ENCODE peak calls at places on chromosomes 6 and 20, in four cellular contexts. One of them, this sample, is unnamed.

GRCh38 chr6:79733388-79733787 is 102.3 kb downstream of the SH3BGRL2 start:
- DNase-seq in breast epithelium: no peak
- DNase-seq in body of pancreas: no peak
- DNase-seq in testis: no peak
- DNase-seq in this sample: no peak

GRCh38 chr6:30041821-30042220 is 19.2 kb upstream of the POLR1H start:
- DNase-seq in breast epithelium: no peak
- DNase-seq in testis: no peak
- DNase-seq in body of pancreas: no peak
- DNase-seq in this sample: no peak

GRCh38 chr6:87154641-87155271 is 609 bp upstream of the ZNF292 start:
- DNase-seq in body of pancreas: no peak
- DNase-seq in breast epithelium: no peak
- DNase-seq in testis: peak; percentile 76
- DNase-seq in this sample: no peak

GRCh38 chr20:25089662-25090061 is 7.7 kb upstream of the VSX1 start:
- DNase-seq in breast epithelium: no peak
- DNase-seq in testis: no peak
- DNase-seq in body of pancreas: no peak
- DNase-seq in this sample: no peak

GRCh38 chr6:113364781-113365545 is 492.2 kb upstream of the MARCKS start:
- DNase-seq in breast epithelium: no peak
- DNase-seq in body of pancreas: no peak
- DNase-seq in testis: no peak
- DNase-seq in this sample: no peak

GRCh38 chr6:90110971-90111370 is 185.7 kb downstream of the BACH2 start:
- DNase-seq in testis: no peak
- DNase-seq in breast epithelium: no peak
- DNase-seq in body of pancreas: no peak
- DNase-seq in this sample: no peak

GRCh38 chr6:21295846-21296245 is 297.7 kb upstream of the SOX4 start:
- DNase-seq in body of pancreas: no peak
- DNase-seq in testis: no peak
- DNase-seq in breast epithelium: no peak
- DNase-seq in this sample: no peak

GRCh38 chr20:63538204-63539091 is 1.3 kb upstream of the PTK6 start:
- DNase-seq in testis: no peak
- DNase-seq in body of pancreas: peak; percentile 96
- DNase-seq in breast epithelium: peak; percentile 88
- DNase-seq in this sample: peak; percentile 96

GRCh38 chr20:63357921-63358905 is 2.9 kb downstream of the CHRNA4 start:
- DNase-seq in testis: peak; percentile 61
- DNase-seq in body of pancreas: peak; percentile 56
- DNase-seq in breast epithelium: no peak
- DNase-seq in this sample: peak; percentile 98

GRCh38 chr6:167338551-167339117 is 13.7 kb downstream of the TTLL2 start:
- DNase-seq in testis: no peak
- DNase-seq in breast epithelium: no peak
- DNase-seq in body of pancreas: no peak
- DNase-seq in this sample: no peak

GRCh38 chr6:156589281-156589680 is 187.9 kb upstream of the ARID1B start:
- DNase-seq in body of pancreas: no peak
- DNase-seq in testis: no peak
- DNase-seq in breast epithelium: no peak
- DNase-seq in this sample: no peak

GRCh38 chr6:27091661-27092315 is 155.7 kb upstream of the PRSS16 start:
- DNase-seq in body of pancreas: no peak
- DNase-seq in breast epithelium: no peak
- DNase-seq in testis: peak; percentile 58
- DNase-seq in this sample: no peak

GRCh38 chr20:17971571-17972013 is 2.8 kb downstream of the MGME1 start:
- DNase-seq in testis: no peak
- DNase-seq in body of pancreas: no peak
- DNase-seq in breast epithelium: peak; percentile 44
- DNase-seq in this sample: peak; percentile 74

GRCh38 chr6:7537560-7538174 is 3.8 kb upstream of the DSP start:
- DNase-seq in body of pancreas: no peak
- DNase-seq in breast epithelium: no peak
- DNase-seq in testis: no peak
- DNase-seq in this sample: no peak

GRCh38 chr6:21987501-21987957 is 309.3 kb downstream of the PRL start:
- DNase-seq in breast epithelium: peak; percentile 71
- DNase-seq in testis: peak; percentile 85
- DNase-seq in body of pancreas: peak; percentile 66
- DNase-seq in this sample: peak; percentile 25

GRCh38 chr20:38466171-38466570 is 6.5 kb upstream of the RALGAPB start:
- DNase-seq in breast epithelium: no peak
- DNase-seq in testis: no peak
- DNase-seq in body of pancreas: no peak
- DNase-seq in this sample: no peak

GRCh38 chr6:152948150-152948768 is 34.6 kb downstream of the FBXO5 start:
- DNase-seq in breast epithelium: no peak
- DNase-seq in body of pancreas: no peak
- DNase-seq in testis: no peak
- DNase-seq in this sample: no peak

GRCh38 chr20:7694940-7695567 is 245.2 kb downstream of the HAO1 start:
- DNase-seq in breast epithelium: no peak
- DNase-seq in body of pancreas: no peak
- DNase-seq in testis: no peak
- DNase-seq in this sample: no peak

GRCh38 chr6:21664263-21665081 is 70.9 kb downstream of the SOX4 start:
- DNase-seq in body of pancreas: peak; percentile 25
- DNase-seq in testis: peak; percentile 62
- DNase-seq in breast epithelium: peak; percentile 62
- DNase-seq in this sample: peak; percentile 22

GRCh38 chr6:35057449-35058030 is 83.6 kb downstream of the TCP11 start:
- DNase-seq in breast epithelium: no peak
- DNase-seq in body of pancreas: no peak
- DNase-seq in testis: no peak
- DNase-seq in this sample: peak; percentile 58

GRCh38 chr20:38893056-38893455 is 33.2 kb upstream of the FAM83D start:
- DNase-seq in testis: no peak
- DNase-seq in body of pancreas: no peak
- DNase-seq in breast epithelium: no peak
- DNase-seq in this sample: no peak

GRCh38 chr20:13251556-13251955 is 30.5 kb downstream of the ISM1 start:
- DNase-seq in body of pancreas: no peak
- DNase-seq in testis: no peak
- DNase-seq in breast epithelium: no peak
- DNase-seq in this sample: no peak

GRCh38 chr6:138527376-138528092 is 28.2 kb upstream of the NHSL1 start:
- DNase-seq in body of pancreas: no peak
- DNase-seq in breast epithelium: no peak
- DNase-seq in testis: no peak
- DNase-seq in this sample: no peak

GRCh38 chr6:134689676-134690447 is 260.0 kb downstream of the ALDH8A1 start:
- DNase-seq in breast epithelium: peak; percentile 26
- DNase-seq in testis: peak; percentile 37
- DNase-seq in body of pancreas: peak; percentile 24
- DNase-seq in this sample: no peak

GRCh38 chr6:144263786-144264185 is 21.3 kb upstream of the UTRN start:
- DNase-seq in testis: no peak
- DNase-seq in breast epithelium: no peak
- DNase-seq in body of pancreas: no peak
- DNase-seq in this sample: no peak

GRCh38 chr6:14464049-14464448 is 346.5 kb downstream of the CD83 start:
- DNase-seq in testis: no peak
- DNase-seq in body of pancreas: no peak
- DNase-seq in breast epithelium: no peak
- DNase-seq in this sample: no peak

GRCh38 chr6:84249724-84250123 is 22.3 kb upstream of the CEP162 start:
- DNase-seq in testis: no peak
- DNase-seq in breast epithelium: no peak
- DNase-seq in body of pancreas: no peak
- DNase-seq in this sample: no peak

GRCh38 chr20:63153254-63154221 is 62.4 kb downstream of the YTHDF1 start:
- DNase-seq in body of pancreas: peak; percentile 1
- DNase-seq in testis: no peak
- DNase-seq in breast epithelium: no peak
- DNase-seq in this sample: no peak

GRCh38 chr20:46720776-46721425 is 11.5 kb downstream of the SLC2A10 start:
- DNase-seq in body of pancreas: no peak
- DNase-seq in testis: no peak
- DNase-seq in breast epithelium: no peak
- DNase-seq in this sample: no peak

GRCh38 chr6:90131091-90131490 is 165.6 kb downstream of the BACH2 start:
- DNase-seq in body of pancreas: no peak
- DNase-seq in testis: no peak
- DNase-seq in breast epithelium: no peak
- DNase-seq in this sample: no peak

GRCh38 chr20:4064118-4064962 is 49.0 kb upstream of the RNF24 start:
- DNase-seq in body of pancreas: peak; percentile 91
- DNase-seq in breast epithelium: peak; percentile 83
- DNase-seq in testis: peak; percentile 89
- DNase-seq in this sample: peak; percentile 91

GRCh38 chr6:38052035-38052434 is 232.5 kb downstream of the ZFAND3 start:
- DNase-seq in body of pancreas: no peak
- DNase-seq in breast epithelium: no peak
- DNase-seq in testis: no peak
- DNase-seq in this sample: no peak

GRCh38 chr6:149049230-149049629 is 268.3 kb upstream of the TAB2 start:
- DNase-seq in breast epithelium: no peak
- DNase-seq in body of pancreas: no peak
- DNase-seq in testis: no peak
- DNase-seq in this sample: no peak

GRCh38 chr6:90284745-90285481 is 11.7 kb downstream of the BACH2 start:
- DNase-seq in testis: no peak
- DNase-seq in breast epithelium: no peak
- DNase-seq in body of pancreas: no peak
- DNase-seq in this sample: no peak

GRCh38 chr20:33945391-33946079 is 48.2 kb upstream of the RALY start:
- DNase-seq in breast epithelium: no peak
- DNase-seq in body of pancreas: no peak
- DNase-seq in testis: no peak
- DNase-seq in this sample: no peak

GRCh38 chr20:6053776-6054688 is at the start of gene LRRN4:
- DNase-seq in testis: no peak
- DNase-seq in body of pancreas: peak; percentile 57
- DNase-seq in breast epithelium: no peak
- DNase-seq in this sample: peak; percentile 69

GRCh38 chr6:83354747-83355146 is 76.1 kb downstream of the ME1 start:
- DNase-seq in breast epithelium: no peak
- DNase-seq in body of pancreas: no peak
- DNase-seq in testis: no peak
- DNase-seq in this sample: no peak

GRCh38 chr6:158818008-158818579 is 1.1 kb downstream of the EZR start:
- DNase-seq in breast epithelium: peak; percentile 67
- DNase-seq in testis: peak; percentile 84
- DNase-seq in body of pancreas: peak; percentile 89
- DNase-seq in this sample: peak; percentile 86
- TF ChIP-seq POLR2A in breast epithelium: no peak
- TF ChIP-seq POLR2A in testis: no peak
- TF ChIP-seq POLR2A in body of pancreas: peak; percentile 98
- TF ChIP-seq POLR2A in this sample: peak; percentile 96

GRCh38 chr6:56835612-56836011 is 119.3 kb upstream of the BEND6 start:
- DNase-seq in body of pancreas: no peak
- DNase-seq in breast epithelium: no peak
- DNase-seq in testis: no peak
- DNase-seq in this sample: no peak
- TF ChIP-seq POLR2A in body of pancreas: no peak
- TF ChIP-seq POLR2A in breast epithelium: no peak
- TF ChIP-seq POLR2A in testis: no peak
- TF ChIP-seq POLR2A in this sample: no peak

DNA sequence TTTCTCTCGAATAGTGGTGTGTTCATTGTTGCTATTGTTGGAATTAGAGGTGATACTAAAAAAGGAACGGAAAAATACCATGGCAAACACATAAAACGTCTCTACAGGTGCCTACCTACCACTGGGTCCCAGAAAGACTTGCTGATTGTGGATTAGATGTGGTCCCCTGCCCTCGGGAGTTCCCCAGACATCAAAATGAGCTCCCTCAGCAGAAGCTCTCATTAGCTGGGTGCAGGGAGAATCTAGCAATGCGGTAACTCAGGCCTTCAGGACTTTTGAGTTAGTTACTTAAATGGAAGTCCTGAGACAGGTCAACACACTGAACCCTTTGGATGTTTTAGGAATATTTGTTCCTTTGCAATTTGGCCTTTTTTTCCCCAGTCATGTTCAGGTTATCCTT is 6.1 kb downstream of the IRF4 start:
- DNase-seq in breast epithelium: no peak
- DNase-seq in testis: no peak
- DNase-seq in body of pancreas: no peak
- DNase-seq in this sample: no peak
- TF ChIP-seq POLR2A in breast epithelium: no peak
- TF ChIP-seq POLR2A in testis: no peak
- TF ChIP-seq POLR2A in body of pancreas: no peak
- TF ChIP-seq POLR2A in this sample: no peak

GRCh38 chr6:36603222-36604089 is 9.3 kb downstream of the SRSF3 start:
- DNase-seq in body of pancreas: no peak
- DNase-seq in testis: no peak
- DNase-seq in breast epithelium: no peak
- DNase-seq in this sample: no peak
- TF ChIP-seq POLR2A in body of pancreas: no peak
- TF ChIP-seq POLR2A in testis: no peak
- TF ChIP-seq POLR2A in breast epithelium: no peak
- TF ChIP-seq POLR2A in this sample: no peak

DNA sequence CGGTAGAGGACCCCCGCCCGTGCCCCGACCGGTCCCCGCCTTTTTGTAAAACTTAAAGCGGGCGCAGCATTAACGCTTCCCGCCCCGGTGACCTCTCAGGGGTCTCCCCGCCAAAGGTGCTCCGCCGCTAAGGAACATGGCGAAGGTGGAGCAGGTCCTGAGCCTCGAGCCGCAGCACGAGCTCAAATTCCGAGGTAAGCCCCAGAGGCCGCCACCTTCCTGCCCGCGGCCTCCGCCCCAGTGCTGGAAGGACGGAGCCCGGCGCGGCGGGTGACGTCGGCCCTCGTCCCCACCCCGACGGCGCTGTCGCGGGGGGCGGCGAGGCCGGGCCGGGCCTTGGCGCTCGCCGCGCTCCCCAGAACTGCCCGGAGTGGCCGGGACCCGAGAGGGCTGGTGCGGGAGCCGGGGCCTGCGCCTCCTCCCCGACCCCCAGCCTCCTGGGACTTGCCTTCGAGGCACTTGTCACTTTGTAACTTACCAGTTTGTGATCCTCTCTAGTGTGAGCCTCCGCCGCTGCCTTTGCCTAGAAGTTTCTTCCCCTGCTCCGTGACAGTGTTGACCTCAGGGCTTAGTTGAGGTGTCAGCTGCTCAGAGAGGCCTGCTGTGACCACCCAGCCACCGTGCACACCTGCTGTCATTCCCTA is 417 bp downstream of the VAPB start:
- DNase-seq in testis: peak; percentile 42
- DNase-seq in body of pancreas: peak; percentile 39
- DNase-seq in breast epithelium: no peak
- DNase-seq in this sample: peak; percentile 41
- TF ChIP-seq POLR2A in testis: no peak
- TF ChIP-seq POLR2A in body of pancreas: peak; percentile 37
- TF ChIP-seq POLR2A in breast epithelium: no peak
- TF ChIP-seq POLR2A in this sample: no peak

GRCh38 chr6:18262812-18263560 is 1.3 kb downstream of the DEK start:
- DNase-seq in testis: no peak
- DNase-seq in body of pancreas: no peak
- DNase-seq in breast epithelium: no peak
- DNase-seq in this sample: no peak
- TF ChIP-seq POLR2A in testis: no peak
- TF ChIP-seq POLR2A in body of pancreas: no peak
- TF ChIP-seq POLR2A in breast epithelium: no peak
- TF ChIP-seq POLR2A in this sample: no peak